ENCODE peak calls at places on chromosome 4, in ten cellular contexts. One of them, this sample, is unnamed.

GRCh38 chr4:144611850-144612249 is 34.1 kb upstream of the HHIP start:
- DNase-seq in pancreas: peak
- DNase-seq in sigmoid colon: no peak
- DNase-seq in AG10803: peak
- DNase-seq in bronchial epithelial cell: peak
- DNase-seq in CD8-positive, alpha-beta T cell: no peak
- DNase-seq in left ventricle myocardium inferior: no peak
- DNase-seq in nephron progenitor cell: peak
- DNase-seq in fibroblast of lung: peak
- DNase-seq in foreskin fibroblast: no peak
- DNase-seq in this sample: peak

GRCh38 chr4:141079393-141079930 is 53.8 kb downstream of the RNF150 start:
- DNase-seq in pancreas: no peak
- DNase-seq in sigmoid colon: no peak
- DNase-seq in AG10803: no peak
- DNase-seq in bronchial epithelial cell: no peak
- DNase-seq in CD8-positive, alpha-beta T cell: no peak
- DNase-seq in left ventricle myocardium inferior: no peak
- DNase-seq in nephron progenitor cell: no peak
- DNase-seq in fibroblast of lung: no peak
- DNase-seq in foreskin fibroblast: no peak
- DNase-seq in this sample: no peak

GRCh38 chr4:139641218-139641617 is 24.4 kb upstream of the MGST2 start:
- DNase-seq in pancreas: no peak
- DNase-seq in sigmoid colon: no peak
- DNase-seq in AG10803: peak
- DNase-seq in bronchial epithelial cell: peak
- DNase-seq in CD8-positive, alpha-beta T cell: no peak
- DNase-seq in left ventricle myocardium inferior: no peak
- DNase-seq in nephron progenitor cell: no peak
- DNase-seq in fibroblast of lung: no peak
- DNase-seq in foreskin fibroblast: peak
- DNase-seq in this sample: no peak

GRCh38 chr4:183353557-183353956 is 31.3 kb upstream of the CLDN24 start:
- DNase-seq in pancreas: no peak
- DNase-seq in sigmoid colon: no peak
- DNase-seq in AG10803: no peak
- DNase-seq in bronchial epithelial cell: no peak
- DNase-seq in CD8-positive, alpha-beta T cell: no peak
- DNase-seq in left ventricle myocardium inferior: no peak
- DNase-seq in nephron progenitor cell: no peak
- DNase-seq in fibroblast of lung: no peak
- DNase-seq in foreskin fibroblast: no peak
- DNase-seq in this sample: no peak

GRCh38 chr4:153570228-153570973 is 104.2 kb downstream of the TMEM131L start:
- DNase-seq in pancreas: no peak
- DNase-seq in sigmoid colon: no peak
- DNase-seq in AG10803: no peak
- DNase-seq in bronchial epithelial cell: no peak
- DNase-seq in CD8-positive, alpha-beta T cell: no peak
- DNase-seq in left ventricle myocardium inferior: no peak
- DNase-seq in nephron progenitor cell: no peak
- DNase-seq in fibroblast of lung: no peak
- DNase-seq in foreskin fibroblast: no peak
- DNase-seq in this sample: no peak

GRCh38 chr4:56799824-56800756 is 21.4 kb downstream of the SPINK2 start:
- DNase-seq in pancreas: peak
- DNase-seq in sigmoid colon: peak
- DNase-seq in AG10803: peak
- DNase-seq in bronchial epithelial cell: peak
- DNase-seq in CD8-positive, alpha-beta T cell: peak
- DNase-seq in left ventricle myocardium inferior: peak
- DNase-seq in nephron progenitor cell: peak
- DNase-seq in fibroblast of lung: peak
- DNase-seq in foreskin fibroblast: peak
- DNase-seq in this sample: peak

GRCh38 chr4:1588306-1588705 is 95.8 kb downstream of the FAM53A start:
- DNase-seq in pancreas: no peak
- DNase-seq in sigmoid colon: peak
- DNase-seq in AG10803: no peak
- DNase-seq in bronchial epithelial cell: no peak
- DNase-seq in CD8-positive, alpha-beta T cell: no peak
- DNase-seq in left ventricle myocardium inferior: no peak
- DNase-seq in nephron progenitor cell: no peak
- DNase-seq in fibroblast of lung: no peak
- DNase-seq in foreskin fibroblast: no peak
- DNase-seq in this sample: no peak

GRCh38 chr4:38948551-38948950 is 80.9 kb downstream of the FAM114A1 start:
- DNase-seq in pancreas: no peak
- DNase-seq in sigmoid colon: peak
- DNase-seq in AG10803: peak
- DNase-seq in bronchial epithelial cell: peak
- DNase-seq in CD8-positive, alpha-beta T cell: no peak
- DNase-seq in left ventricle myocardium inferior: no peak
- DNase-seq in nephron progenitor cell: no peak
- DNase-seq in fibroblast of lung: peak
- DNase-seq in foreskin fibroblast: peak
- DNase-seq in this sample: no peak

GRCh38 chr4:55269970-55270369 is 76.1 kb upstream of the SRD5A3 start:
- DNase-seq in pancreas: no peak
- DNase-seq in sigmoid colon: no peak
- DNase-seq in AG10803: no peak
- DNase-seq in bronchial epithelial cell: no peak
- DNase-seq in CD8-positive, alpha-beta T cell: no peak
- DNase-seq in left ventricle myocardium inferior: no peak
- DNase-seq in nephron progenitor cell: no peak
- DNase-seq in fibroblast of lung: no peak
- DNase-seq in foreskin fibroblast: no peak
- DNase-seq in this sample: no peak

GRCh38 chr4:71602271-71602890 is 181.5 kb downstream of the GC start:
- DNase-seq in pancreas: no peak
- DNase-seq in sigmoid colon: no peak
- DNase-seq in AG10803: no peak
- DNase-seq in bronchial epithelial cell: peak
- DNase-seq in CD8-positive, alpha-beta T cell: no peak
- DNase-seq in left ventricle myocardium inferior: no peak
- DNase-seq in nephron progenitor cell: no peak
- DNase-seq in fibroblast of lung: no peak
- DNase-seq in foreskin fibroblast: no peak
- DNase-seq in this sample: no peak

GRCh38 chr4:86359944-86360478 is at the start of gene MAPK10:
- DNase-seq in pancreas: peak
- DNase-seq in sigmoid colon: peak
- DNase-seq in AG10803: peak
- DNase-seq in bronchial epithelial cell: peak
- DNase-seq in CD8-positive, alpha-beta T cell: no peak
- DNase-seq in left ventricle myocardium inferior: peak
- DNase-seq in nephron progenitor cell: peak
- DNase-seq in fibroblast of lung: peak
- DNase-seq in foreskin fibroblast: peak
- DNase-seq in this sample: peak

GRCh38 chr4:4762909-4763814 is 96.3 kb upstream of the MSX1 start:
- DNase-seq in pancreas: no peak
- DNase-seq in sigmoid colon: no peak
- DNase-seq in AG10803: peak
- DNase-seq in bronchial epithelial cell: peak
- DNase-seq in CD8-positive, alpha-beta T cell: no peak
- DNase-seq in left ventricle myocardium inferior: no peak
- DNase-seq in nephron progenitor cell: no peak
- DNase-seq in fibroblast of lung: peak
- DNase-seq in foreskin fibroblast: peak
- DNase-seq in this sample: no peak

GRCh38 chr4:54066718-54067129 is 2.3 kb upstream of the CHIC2 start:
- DNase-seq in pancreas: no peak
- DNase-seq in sigmoid colon: no peak
- DNase-seq in AG10803: no peak
- DNase-seq in bronchial epithelial cell: no peak
- DNase-seq in CD8-positive, alpha-beta T cell: no peak
- DNase-seq in left ventricle myocardium inferior: no peak
- DNase-seq in nephron progenitor cell: no peak
- DNase-seq in fibroblast of lung: no peak
- DNase-seq in foreskin fibroblast: no peak
- DNase-seq in this sample: no peak

DNA sequence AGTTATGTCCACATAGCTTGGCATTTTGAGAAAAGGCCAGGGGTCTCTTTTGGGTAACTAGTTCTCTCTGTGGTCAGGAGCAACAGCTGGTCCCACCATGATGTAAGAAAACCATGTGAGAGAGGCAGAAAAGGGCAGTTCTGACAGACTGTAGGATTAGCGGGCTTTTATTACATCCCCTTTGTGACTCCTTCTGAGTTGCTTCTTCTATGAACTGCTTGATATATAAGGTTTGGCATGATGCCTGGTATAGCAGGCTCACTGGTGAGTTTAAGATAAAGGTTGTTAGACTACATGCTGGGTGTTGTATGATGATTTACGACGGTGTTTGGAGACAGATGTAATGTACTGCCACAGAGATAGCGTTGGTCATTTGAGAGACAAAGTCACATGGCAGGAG is 2308.1 kb upstream of the AGA start:
- DNase-seq in pancreas: no peak
- DNase-seq in sigmoid colon: no peak
- DNase-seq in AG10803: no peak
- DNase-seq in bronchial epithelial cell: no peak
- DNase-seq in CD8-positive, alpha-beta T cell: no peak
- DNase-seq in left ventricle myocardium inferior: no peak
- DNase-seq in nephron progenitor cell: no peak
- DNase-seq in fibroblast of lung: peak
- DNase-seq in foreskin fibroblast: no peak
- DNase-seq in this sample: no peak
- TF ChIP-seq CTCF in pancreas: no peak
- TF ChIP-seq CTCF in sigmoid colon: no peak
- TF ChIP-seq CTCF in AG10803: no peak
- TF ChIP-seq CTCF in bronchial epithelial cell: no peak
- TF ChIP-seq CTCF in CD8-positive, alpha-beta T cell: no peak
- TF ChIP-seq CTCF in left ventricle myocardium inferior: no peak
- TF ChIP-seq CTCF in nephron progenitor cell: no peak
- TF ChIP-seq CTCF in fibroblast of lung: no peak
- TF ChIP-seq CTCF in foreskin fibroblast: no peak
- TF ChIP-seq CTCF in this sample: no peak

DNA sequence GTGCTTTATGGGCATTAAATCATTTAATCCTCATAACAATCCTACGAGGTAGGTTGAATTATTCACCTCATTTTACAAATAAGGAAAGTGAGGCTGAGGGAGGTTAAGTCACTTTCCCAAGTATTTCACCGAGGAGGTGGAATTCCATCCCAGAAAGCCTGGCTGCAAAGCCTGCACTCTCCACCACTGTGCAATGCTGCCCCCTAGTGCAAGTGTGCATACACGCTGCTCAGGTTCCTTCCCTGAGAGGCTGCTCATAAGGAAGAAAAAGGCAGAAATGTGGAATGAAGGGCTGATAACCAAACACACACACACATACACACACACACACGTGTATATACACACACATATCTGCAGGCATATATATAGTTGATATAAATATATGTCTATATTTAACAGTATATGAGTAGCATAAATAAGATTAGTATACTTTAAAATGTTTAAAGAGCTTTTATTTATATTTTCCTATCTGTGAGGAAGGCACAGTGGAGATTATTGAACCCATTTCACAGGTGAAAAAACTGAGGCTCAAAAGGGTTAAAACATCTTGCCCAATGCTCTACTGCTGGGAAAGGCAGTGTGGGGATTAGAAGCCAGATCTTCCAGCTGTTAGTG is 714.5 kb upstream of the TENM3 start:
- DNase-seq in pancreas: peak
- DNase-seq in sigmoid colon: no peak
- DNase-seq in AG10803: peak
- DNase-seq in bronchial epithelial cell: peak
- DNase-seq in CD8-positive, alpha-beta T cell: no peak
- DNase-seq in left ventricle myocardium inferior: peak
- DNase-seq in nephron progenitor cell: peak
- DNase-seq in fibroblast of lung: peak
- DNase-seq in foreskin fibroblast: no peak
- DNase-seq in this sample: peak
- TF ChIP-seq CTCF in pancreas: peak
- TF ChIP-seq CTCF in sigmoid colon: peak
- TF ChIP-seq CTCF in AG10803: peak
- TF ChIP-seq CTCF in bronchial epithelial cell: peak
- TF ChIP-seq CTCF in CD8-positive, alpha-beta T cell: no peak
- TF ChIP-seq CTCF in left ventricle myocardium inferior: peak
- TF ChIP-seq CTCF in nephron progenitor cell: peak
- TF ChIP-seq CTCF in fibroblast of lung: peak
- TF ChIP-seq CTCF in foreskin fibroblast: peak
- TF ChIP-seq CTCF in this sample: peak

DNA sequence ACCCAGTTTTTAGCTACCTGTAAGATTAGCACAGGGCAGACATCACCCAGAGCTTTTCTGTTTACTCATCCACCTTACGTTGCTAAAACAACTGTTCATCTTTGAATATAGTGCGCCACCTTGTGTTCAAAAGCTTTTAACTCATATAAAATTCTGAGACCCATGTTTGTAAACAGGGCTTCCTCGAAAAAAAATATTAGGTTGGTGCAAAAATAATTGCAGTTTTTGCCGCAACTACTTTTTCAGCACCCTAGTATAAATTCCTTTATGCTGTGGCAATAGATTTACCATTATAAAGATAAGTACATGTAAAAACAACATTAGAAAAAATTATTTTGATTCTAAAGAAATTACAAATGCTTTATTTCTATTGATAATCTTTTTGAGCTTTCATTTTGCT is 147.9 kb downstream of the LRBA start:
- DNase-seq in pancreas: peak
- DNase-seq in sigmoid colon: no peak
- DNase-seq in AG10803: peak
- DNase-seq in bronchial epithelial cell: peak
- DNase-seq in CD8-positive, alpha-beta T cell: no peak
- DNase-seq in left ventricle myocardium inferior: no peak
- DNase-seq in nephron progenitor cell: peak
- DNase-seq in fibroblast of lung: peak
- DNase-seq in foreskin fibroblast: peak
- DNase-seq in this sample: peak
- TF ChIP-seq CTCF in pancreas: peak
- TF ChIP-seq CTCF in sigmoid colon: peak
- TF ChIP-seq CTCF in AG10803: peak
- TF ChIP-seq CTCF in bronchial epithelial cell: peak
- TF ChIP-seq CTCF in CD8-positive, alpha-beta T cell: peak
- TF ChIP-seq CTCF in left ventricle myocardium inferior: peak
- TF ChIP-seq CTCF in nephron progenitor cell: peak
- TF ChIP-seq CTCF in fibroblast of lung: peak
- TF ChIP-seq CTCF in foreskin fibroblast: peak
- TF ChIP-seq CTCF in this sample: peak

DNA sequence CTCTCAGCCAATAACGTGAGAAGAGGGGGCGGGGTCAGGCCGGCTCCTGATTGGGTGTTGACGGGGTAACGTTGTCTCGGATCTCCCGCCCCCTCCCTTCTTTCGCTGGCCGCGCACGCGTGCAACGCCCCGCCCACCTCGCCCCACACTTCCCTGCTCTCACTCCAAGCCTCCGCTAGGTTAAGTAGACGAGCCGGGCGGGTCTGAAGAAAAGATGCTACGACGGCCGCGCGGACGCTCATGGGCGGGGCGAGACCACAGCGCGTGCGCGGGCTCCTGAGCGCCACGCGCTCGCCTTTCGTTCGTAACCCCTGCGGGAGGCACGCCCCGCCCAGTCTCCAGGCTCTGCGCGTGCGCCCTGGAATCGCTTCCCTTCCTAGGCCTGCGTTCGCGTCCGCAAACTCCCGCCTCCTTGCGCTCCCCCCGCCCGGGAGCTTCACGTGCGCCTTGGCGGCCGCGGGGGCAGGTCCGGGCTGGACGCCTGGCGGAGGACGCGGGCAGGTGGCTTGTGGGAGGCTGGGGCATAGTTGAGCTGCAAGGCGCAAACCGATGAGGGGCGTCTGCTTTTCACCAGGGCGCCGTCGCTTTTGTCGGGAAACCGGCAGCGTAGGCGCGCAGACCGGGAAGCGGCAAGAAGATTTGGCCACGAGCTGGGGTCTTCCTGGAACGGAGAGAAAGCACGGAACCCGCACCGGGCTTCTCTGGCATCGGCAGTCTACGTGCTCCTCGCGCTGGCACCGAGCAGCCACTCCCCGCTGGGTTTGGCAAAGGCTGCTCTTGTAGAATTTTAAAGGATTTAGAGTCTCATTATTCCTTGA is 467 bp upstream of the PGRMC2 start:
- DNase-seq in pancreas: peak
- DNase-seq in sigmoid colon: peak
- DNase-seq in AG10803: peak
- DNase-seq in bronchial epithelial cell: peak
- DNase-seq in CD8-positive, alpha-beta T cell: peak
- DNase-seq in left ventricle myocardium inferior: peak
- DNase-seq in nephron progenitor cell: peak
- DNase-seq in fibroblast of lung: peak
- DNase-seq in foreskin fibroblast: peak
- DNase-seq in this sample: peak
- TF ChIP-seq CTCF in pancreas: no peak
- TF ChIP-seq CTCF in sigmoid colon: peak
- TF ChIP-seq CTCF in AG10803: peak
- TF ChIP-seq CTCF in bronchial epithelial cell: peak
- TF ChIP-seq CTCF in CD8-positive, alpha-beta T cell: no peak
- TF ChIP-seq CTCF in left ventricle myocardium inferior: peak
- TF ChIP-seq CTCF in nephron progenitor cell: peak
- TF ChIP-seq CTCF in fibroblast of lung: no peak
- TF ChIP-seq CTCF in foreskin fibroblast: no peak
- TF ChIP-seq CTCF in this sample: peak

This sample was measured in neural crest cell.